ENCODE peak calls at places on chromosome 7, in nine cellular contexts. One of them, this sample, is unnamed.
A peak's percentile ranks its signal among the peaks of the same experiment; 100 is the strongest.

GRCh38 chr7:42236266-42237161 is 495 bp downstream of the GLI3 start:
- DNase-seq in lower leg skin: peak; percentile 60
- DNase-seq in A549: peak; percentile 18
- DNase-seq in heart left ventricle: peak; percentile 62
- DNase-seq in transverse colon: peak; percentile 27
- DNase-seq in thyroid gland: peak; percentile 64
- DNase-seq in IMR-90: peak; percentile 72
- DNase-seq in GM12878: no peak
- DNase-seq in sigmoid colon: peak; percentile 84
- DNase-seq in this sample: peak; percentile 24

GRCh38 chr7:5699467-5699866 is 82.0 kb downstream of the RNF216 start:
- DNase-seq in lower leg skin: no peak
- DNase-seq in A549: no peak
- DNase-seq in heart left ventricle: no peak
- DNase-seq in transverse colon: no peak
- DNase-seq in thyroid gland: no peak
- DNase-seq in IMR-90: peak; percentile 42
- DNase-seq in GM12878: no peak
- DNase-seq in sigmoid colon: no peak
- DNase-seq in this sample: no peak

GRCh38 chr7:124033093-124033806 is 383 bp upstream of the TMEM229A start:
- DNase-seq in lower leg skin: no peak
- DNase-seq in A549: no peak
- DNase-seq in heart left ventricle: peak; percentile 48
- DNase-seq in transverse colon: peak; percentile 32
- DNase-seq in thyroid gland: peak; percentile 58
- DNase-seq in IMR-90: no peak
- DNase-seq in GM12878: no peak
- DNase-seq in sigmoid colon: peak; percentile 54
- DNase-seq in this sample: no peak

GRCh38 chr7:2202361-2202761 is 30.4 kb downstream of the MAD1L1 start:
- DNase-seq in lower leg skin: no peak
- DNase-seq in A549: no peak
- DNase-seq in heart left ventricle: no peak
- DNase-seq in transverse colon: no peak
- DNase-seq in thyroid gland: no peak
- DNase-seq in IMR-90: no peak
- DNase-seq in GM12878: no peak
- DNase-seq in sigmoid colon: peak; percentile 58
- DNase-seq in this sample: peak; percentile 19

GRCh38 chr7:26011039-26011696 is 140.8 kb upstream of the NFE2L3 start:
- DNase-seq in lower leg skin: no peak
- DNase-seq in A549: no peak
- DNase-seq in heart left ventricle: no peak
- DNase-seq in transverse colon: peak; percentile 12
- DNase-seq in thyroid gland: no peak
- DNase-seq in IMR-90: no peak
- DNase-seq in GM12878: peak; percentile 25
- DNase-seq in sigmoid colon: no peak
- DNase-seq in this sample: no peak

GRCh38 chr7:64875258-64875657 is 27.8 kb upstream of the ZNF273 start:
- DNase-seq in lower leg skin: no peak
- DNase-seq in A549: no peak
- DNase-seq in heart left ventricle: no peak
- DNase-seq in transverse colon: no peak
- DNase-seq in thyroid gland: no peak
- DNase-seq in IMR-90: no peak
- DNase-seq in GM12878: no peak
- DNase-seq in sigmoid colon: no peak
- DNase-seq in this sample: no peak

GRCh38 chr7:112157072-112157471 is 49.1 kb downstream of the DOCK4 start:
- DNase-seq in lower leg skin: no peak
- DNase-seq in A549: no peak
- DNase-seq in heart left ventricle: no peak
- DNase-seq in transverse colon: no peak
- DNase-seq in thyroid gland: no peak
- DNase-seq in IMR-90: peak; percentile 62
- DNase-seq in GM12878: no peak
- DNase-seq in sigmoid colon: no peak
- DNase-seq in this sample: peak; percentile 45

GRCh38 chr7:97342512-97342911 is 225.0 kb downstream of the SDHAF3 start:
- DNase-seq in lower leg skin: no peak
- DNase-seq in A549: no peak
- DNase-seq in heart left ventricle: no peak
- DNase-seq in transverse colon: peak; percentile 28
- DNase-seq in thyroid gland: no peak
- DNase-seq in IMR-90: no peak
- DNase-seq in GM12878: no peak
- DNase-seq in sigmoid colon: no peak
- DNase-seq in this sample: no peak

GRCh38 chr7:115357213-115357999 is 435.5 kb downstream of the MDFIC start:
- DNase-seq in lower leg skin: no peak
- DNase-seq in A549: no peak
- DNase-seq in heart left ventricle: no peak
- DNase-seq in transverse colon: no peak
- DNase-seq in thyroid gland: no peak
- DNase-seq in IMR-90: peak; percentile 94
- DNase-seq in GM12878: no peak
- DNase-seq in sigmoid colon: no peak
- DNase-seq in this sample: no peak

GRCh38 chr7:122100021-122100420 is 44.0 kb downstream of the AASS start:
- DNase-seq in lower leg skin: no peak
- DNase-seq in A549: no peak
- DNase-seq in heart left ventricle: no peak
- DNase-seq in transverse colon: no peak
- DNase-seq in thyroid gland: no peak
- DNase-seq in IMR-90: peak; percentile 3
- DNase-seq in GM12878: no peak
- DNase-seq in sigmoid colon: no peak
- DNase-seq in this sample: no peak

GRCh38 chr7:91940171-91940570 is 491 bp upstream of the AKAP9 start:
- DNase-seq in lower leg skin: peak; percentile 25
- DNase-seq in A549: peak; percentile 37
- DNase-seq in heart left ventricle: no peak
- DNase-seq in transverse colon: peak; percentile 19
- DNase-seq in thyroid gland: peak; percentile 27
- DNase-seq in IMR-90: no peak
- DNase-seq in GM12878: no peak
- DNase-seq in sigmoid colon: no peak
- DNase-seq in this sample: no peak

GRCh38 chr7:91945476-91945875 is 4.8 kb downstream of the AKAP9 start:
- DNase-seq in lower leg skin: no peak
- DNase-seq in A549: peak; percentile 33
- DNase-seq in heart left ventricle: no peak
- DNase-seq in transverse colon: no peak
- DNase-seq in thyroid gland: no peak
- DNase-seq in IMR-90: peak; percentile 75
- DNase-seq in GM12878: no peak
- DNase-seq in sigmoid colon: no peak
- DNase-seq in this sample: no peak

GRCh38 chr7:91941450-91941849 is 788 bp downstream of the AKAP9 start:
- DNase-seq in lower leg skin: peak; percentile 28
- DNase-seq in A549: no peak
- DNase-seq in heart left ventricle: peak; percentile 76
- DNase-seq in transverse colon: peak; percentile 60
- DNase-seq in thyroid gland: peak; percentile 48
- DNase-seq in IMR-90: peak; percentile 18
- DNase-seq in GM12878: no peak
- DNase-seq in sigmoid colon: no peak
- DNase-seq in this sample: peak; percentile 31

GRCh38 chr7:91942312-91942711 is 1.6 kb downstream of the AKAP9 start:
- DNase-seq in lower leg skin: no peak
- DNase-seq in A549: no peak
- DNase-seq in heart left ventricle: no peak
- DNase-seq in transverse colon: no peak
- DNase-seq in thyroid gland: no peak
- DNase-seq in IMR-90: no peak
- DNase-seq in GM12878: no peak
- DNase-seq in sigmoid colon: no peak
- DNase-seq in this sample: no peak

GRCh38 chr7:91940572-91941341 is at the start of gene AKAP9:
- DNase-seq in lower leg skin: peak; percentile 86
- DNase-seq in A549: peak; percentile 83
- DNase-seq in heart left ventricle: peak; percentile 94
- DNase-seq in transverse colon: peak; percentile 94
- DNase-seq in thyroid gland: peak; percentile 94
- DNase-seq in IMR-90: peak; percentile 57
- DNase-seq in GM12878: peak; percentile 44
- DNase-seq in sigmoid colon: peak; percentile 92
- DNase-seq in this sample: peak; percentile 90
- TF ChIP-seq POLR2A in lower leg skin: no peak
- TF ChIP-seq POLR2A in A549: peak; percentile 87
- TF ChIP-seq POLR2A in heart left ventricle: peak; percentile 68
- TF ChIP-seq POLR2A in transverse colon: peak; percentile 87
- TF ChIP-seq POLR2A in thyroid gland: peak; percentile 95
- TF ChIP-seq POLR2A in IMR-90: peak; percentile 70
- TF ChIP-seq POLR2A in GM12878: peak; percentile 88
- TF ChIP-seq POLR2A in sigmoid colon: peak; percentile 58
- TF ChIP-seq POLR2A in this sample: peak; percentile 71

DNA sequence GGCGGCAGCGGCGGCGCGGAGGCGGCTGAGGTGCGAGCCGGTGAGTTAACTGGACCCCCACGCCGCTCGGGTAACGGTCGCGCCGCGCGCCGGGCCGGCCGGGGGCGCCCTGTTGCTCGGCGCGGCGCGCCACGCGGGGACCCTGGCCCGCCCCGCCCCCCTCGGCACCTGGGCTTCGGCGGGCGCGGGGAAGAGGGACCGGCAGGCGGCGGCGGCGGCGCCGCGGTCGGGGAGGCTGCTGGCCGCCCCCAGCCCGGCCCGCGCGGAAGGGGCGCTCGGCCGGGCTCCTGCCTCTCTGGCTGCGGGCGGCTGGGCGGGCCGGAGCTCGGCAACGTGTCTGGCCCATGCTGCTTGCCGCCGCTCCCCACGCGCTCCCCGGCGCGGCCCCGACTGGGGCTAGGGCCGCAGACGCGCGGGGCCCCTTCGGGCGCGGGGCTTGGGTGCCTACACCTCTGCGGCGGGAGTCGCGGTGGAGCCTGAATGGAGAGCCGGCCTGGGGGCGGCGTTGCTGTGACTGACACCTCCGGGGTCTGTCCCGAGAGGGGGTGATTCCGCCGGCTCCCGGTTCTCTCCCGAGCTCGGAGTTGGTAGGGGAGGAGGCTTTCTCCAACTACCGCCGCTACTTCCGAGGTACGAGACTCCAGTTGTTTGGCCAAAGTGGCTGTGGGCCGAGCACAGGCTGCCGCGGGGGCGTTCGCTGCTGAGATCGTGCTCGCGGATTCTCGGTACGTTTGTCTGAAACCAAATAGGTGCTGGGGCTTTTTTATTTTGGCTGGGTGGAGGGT is 494 bp downstream of the PALS2 start:
- DNase-seq in lower leg skin: peak; percentile 18
- DNase-seq in A549: peak; percentile 31
- DNase-seq in heart left ventricle: peak; percentile 39
- DNase-seq in transverse colon: peak; percentile 33
- DNase-seq in thyroid gland: peak; percentile 56
- DNase-seq in IMR-90: peak; percentile 50
- DNase-seq in GM12878: no peak
- DNase-seq in sigmoid colon: peak; percentile 68
- DNase-seq in this sample: peak; percentile 24
- TF ChIP-seq POLR2A in lower leg skin: no peak
- TF ChIP-seq POLR2A in A549: no peak
- TF ChIP-seq POLR2A in heart left ventricle: no peak
- TF ChIP-seq POLR2A in transverse colon: no peak
- TF ChIP-seq POLR2A in thyroid gland: peak; percentile 19
- TF ChIP-seq POLR2A in IMR-90: no peak
- TF ChIP-seq POLR2A in GM12878: peak; percentile 32
- TF ChIP-seq POLR2A in sigmoid colon: no peak
- TF ChIP-seq POLR2A in this sample: no peak

GRCh38 chr7:130069978-130070899 is at the start of gene KLHDC10:
- DNase-seq in lower leg skin: peak; percentile 97
- DNase-seq in A549: peak; percentile 99
- DNase-seq in heart left ventricle: peak; percentile 98
- DNase-seq in transverse colon: peak; percentile 97
- DNase-seq in thyroid gland: peak; percentile 98
- DNase-seq in IMR-90: peak; percentile 99
- DNase-seq in GM12878: peak; percentile 97
- DNase-seq in sigmoid colon: peak; percentile 99
- DNase-seq in this sample: peak; percentile 97
- TF ChIP-seq POLR2A in lower leg skin: no peak
- TF ChIP-seq POLR2A in A549: peak; percentile 50
- TF ChIP-seq POLR2A in heart left ventricle: peak; percentile 66
- TF ChIP-seq POLR2A in transverse colon: peak; percentile 61
- TF ChIP-seq POLR2A in thyroid gland: peak; percentile 77
- TF ChIP-seq POLR2A in IMR-90: no peak
- TF ChIP-seq POLR2A in GM12878: peak; percentile 74
- TF ChIP-seq POLR2A in sigmoid colon: peak; percentile 32
- TF ChIP-seq POLR2A in this sample: no peak

DNA sequence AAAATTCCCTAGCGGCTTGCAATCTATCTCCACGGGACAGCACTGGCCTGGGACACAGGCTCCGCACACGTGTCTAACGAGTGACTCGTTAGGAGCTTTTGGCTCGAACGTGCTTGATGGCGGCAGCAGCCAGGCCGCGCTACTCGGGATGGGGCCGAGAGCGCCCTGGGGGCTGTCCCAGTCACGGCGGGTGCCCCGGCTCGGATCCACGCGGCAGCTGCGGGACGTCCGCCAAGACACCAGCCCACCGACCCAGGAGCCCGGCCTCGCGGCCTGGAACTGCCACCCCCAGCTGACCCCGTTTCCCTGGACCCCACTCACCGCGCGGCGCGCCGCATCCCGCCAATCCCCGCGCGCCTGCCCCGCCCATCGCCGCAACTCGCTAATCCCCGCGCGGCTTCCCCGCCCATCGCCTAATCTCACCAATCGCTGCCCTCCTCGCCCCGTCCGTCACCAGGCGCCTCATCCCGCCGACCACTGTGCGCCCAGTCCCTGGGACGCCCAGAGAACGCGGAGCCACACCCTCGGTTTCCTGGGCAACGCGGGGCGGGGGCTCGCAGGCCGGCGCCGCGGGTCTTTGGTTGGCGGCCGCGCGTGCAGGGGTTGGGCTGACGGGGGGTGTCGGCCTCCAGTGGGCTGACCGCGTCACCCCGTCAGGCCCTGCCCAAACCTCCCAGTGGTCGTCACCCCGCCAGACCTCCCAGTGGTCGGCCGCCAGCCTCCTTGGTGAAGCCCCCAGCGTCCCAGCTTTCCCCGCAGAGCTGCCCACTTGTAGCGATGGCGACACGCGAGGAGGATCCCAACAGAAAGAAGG is at the start of gene POLD2:
- DNase-seq in lower leg skin: peak; percentile 97
- DNase-seq in A549: peak; percentile 99
- DNase-seq in heart left ventricle: peak; percentile 99
- DNase-seq in transverse colon: peak; percentile 98
- DNase-seq in thyroid gland: peak; percentile 98
- DNase-seq in IMR-90: peak; percentile 92
- DNase-seq in GM12878: peak; percentile 79
- DNase-seq in sigmoid colon: peak; percentile 99
- DNase-seq in this sample: peak; percentile 97
- TF ChIP-seq POLR2A in lower leg skin: no peak
- TF ChIP-seq POLR2A in A549: peak; percentile 68
- TF ChIP-seq POLR2A in heart left ventricle: peak; percentile 53
- TF ChIP-seq POLR2A in transverse colon: peak; percentile 68
- TF ChIP-seq POLR2A in thyroid gland: peak; percentile 69
- TF ChIP-seq POLR2A in IMR-90: peak; percentile 61
- TF ChIP-seq POLR2A in GM12878: peak; percentile 89
- TF ChIP-seq POLR2A in sigmoid colon: peak; percentile 55
- TF ChIP-seq POLR2A in this sample: peak; percentile 16

DNA sequence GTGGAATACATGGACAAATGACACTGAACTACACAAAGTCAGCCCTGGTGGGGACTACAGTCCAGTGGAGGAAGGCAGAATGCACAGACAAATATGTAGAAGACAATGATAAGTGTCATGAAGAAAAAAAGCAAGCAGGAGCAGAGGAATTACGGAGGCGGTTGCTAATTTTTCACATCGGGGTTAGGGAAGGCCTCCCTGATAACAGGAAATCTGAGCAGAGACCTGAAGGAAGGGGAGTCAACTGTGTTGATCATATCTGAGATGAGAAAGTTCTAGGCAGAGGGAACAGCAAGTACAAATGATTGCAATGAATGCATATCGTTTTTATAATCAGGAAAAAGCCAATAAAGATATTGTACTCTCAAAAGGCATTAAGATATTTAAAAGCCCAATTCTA is 14.0 kb downstream of the KIAA1549 start:
- DNase-seq in lower leg skin: no peak
- DNase-seq in A549: no peak
- DNase-seq in heart left ventricle: no peak
- DNase-seq in transverse colon: no peak
- DNase-seq in thyroid gland: no peak
- DNase-seq in IMR-90: no peak
- DNase-seq in GM12878: no peak
- DNase-seq in sigmoid colon: no peak
- DNase-seq in this sample: no peak
- TF ChIP-seq POLR2A in lower leg skin: no peak
- TF ChIP-seq POLR2A in A549: no peak
- TF ChIP-seq POLR2A in heart left ventricle: no peak
- TF ChIP-seq POLR2A in transverse colon: no peak
- TF ChIP-seq POLR2A in thyroid gland: no peak
- TF ChIP-seq POLR2A in IMR-90: no peak
- TF ChIP-seq POLR2A in GM12878: no peak
- TF ChIP-seq POLR2A in sigmoid colon: no peak
- TF ChIP-seq POLR2A in this sample: no peak